ENCODE peak calls at places on chromosomes 5 and 9, in five cellular contexts. W is H1, R is OCI-LY7, Y is gastrocnemius medialis, S is uterus. X is an unnamed sample.

GRCh38 chr5:2751592-2752021 is at the start of gene IRX2:
- DNase-seq in W (peak; percentile 90), R (no peak), Y (peak; percentile 14), S (peak; percentile 23), X (no peak)

GRCh38 chr9:131228988-131229387 is 47.3 kb downstream of the FAM78A start:
- DNase-seq in W (no peak), R (no peak), Y (no peak), S (no peak), X (no peak)

GRCh38 chr9:27801511-27801910 is 228.2 kb upstream of the C9orf72 start:
- DNase-seq in W (no peak), R (no peak), Y (no peak), S (no peak), X (no peak)

GRCh38 chr5:133696782-133697507 is 84.6 kb upstream of the FSTL4 start:
- DNase-seq in W (no peak), R (no peak), Y (no peak), S (no peak), X (no peak)

GRCh38 chr9:34984049-34984448 is 5.5 kb upstream of the DNAJB5 start:
- DNase-seq in W (no peak), R (peak; percentile 61), Y (no peak), S (no peak), X (no peak)

GRCh38 chr9:7894231-7894630 is 94.7 kb upstream of the DMAC1 start:
- DNase-seq in W (no peak), R (no peak), Y (no peak), S (no peak), X (no peak)

GRCh38 chr5:149510136-149510535 is 41.1 kb downstream of the CSNK1A1 start:
- DNase-seq in W (no peak), R (no peak), Y (no peak), S (no peak), X (no peak)

GRCh38 chr5:154058055-154059038 is 19.6 kb downstream of the MFAP3 start:
- DNase-seq in W (no peak), R (peak; percentile 46), Y (no peak), S (no peak), X (no peak)

GRCh38 chr5:4945296-4945695 is 194.8 kb upstream of the ADAMTS16 start:
- DNase-seq in W (no peak), R (no peak), Y (no peak), S (no peak), X (no peak)

GRCh38 chr5:111469293-111469896 is 42.9 kb downstream of the STARD4 start:
- DNase-seq in W (no peak), R (no peak), Y (no peak), S (no peak), X (no peak)

GRCh38 chr5:55037046-55037771 is 13.2 kb downstream of the GZMK start:
- DNase-seq in W (peak; percentile 46), R (peak; percentile 22), Y (no peak), S (no peak), X (no peak)

GRCh38 chr9:21543187-21543586 is 61.1 kb upstream of the IFNE start:
- DNase-seq in W (no peak), R (no peak), Y (no peak), S (no peak), X (no peak)

GRCh38 chr9:23672121-23672520 is 153.9 kb downstream of the ELAVL2 start:
- DNase-seq in W (no peak), R (no peak), Y (no peak), S (no peak), X (no peak)

GRCh38 chr9:281753-282645 is 67.3 kb downstream of the DOCK8 start:
- DNase-seq in W (no peak), R (no peak), Y (no peak), S (no peak), X (no peak)
- H3K36me3 ChIP-seq in W (no peaks in the 10 kb centered on the region), R (peaks cover 99% of the 10 kb centered on the region), Y (no peaks in the 10 kb centered on the region), S (no peaks in the 10 kb centered on the region), X (no peaks in the 10 kb centered on the region)

GRCh38 chr5:56840597-56840996 is 25.2 kb downstream of the MAP3K1 start:
- DNase-seq in W (no peak), R (no peak), Y (no peak), S (no peak), X (no peak)
- H3K36me3 ChIP-seq in W (no peaks in the 10 kb centered on the region), R (peaks cover 11% of the 10 kb centered on the region), Y (no peaks in the 10 kb centered on the region), S (no peaks in the 10 kb centered on the region), X (no peaks in the 10 kb centered on the region)

GRCh38 chr5:177497011-177497296 is 450 bp downstream of the PDLIM7 start:
- DNase-seq in W (peak; percentile 79), R (no peak), Y (no peak), S (no peak), X (no peak)

GRCh38 chr5:177496111-177497010 is 1.0 kb downstream of the PDLIM7 start:
- DNase-seq in W (peak; percentile 83), R (peak; percentile 54), Y (peak; percentile 79), S (peak; percentile 89), X (peak; percentile 86)

GRCh38 chr5:177495243-177496060 is 2.0 kb downstream of the PDLIM7 start:
- DNase-seq in W (peak; percentile 79), R (peak; percentile 16), Y (no peak), S (peak; percentile 85), X (peak; percentile 65)

GRCh38 chr5:177498013-177498847 is 826 bp upstream of the PDLIM7 start:
- DNase-seq in W (no peak), R (no peak), Y (no peak), S (no peak), X (peak; percentile 78)

DNA sequence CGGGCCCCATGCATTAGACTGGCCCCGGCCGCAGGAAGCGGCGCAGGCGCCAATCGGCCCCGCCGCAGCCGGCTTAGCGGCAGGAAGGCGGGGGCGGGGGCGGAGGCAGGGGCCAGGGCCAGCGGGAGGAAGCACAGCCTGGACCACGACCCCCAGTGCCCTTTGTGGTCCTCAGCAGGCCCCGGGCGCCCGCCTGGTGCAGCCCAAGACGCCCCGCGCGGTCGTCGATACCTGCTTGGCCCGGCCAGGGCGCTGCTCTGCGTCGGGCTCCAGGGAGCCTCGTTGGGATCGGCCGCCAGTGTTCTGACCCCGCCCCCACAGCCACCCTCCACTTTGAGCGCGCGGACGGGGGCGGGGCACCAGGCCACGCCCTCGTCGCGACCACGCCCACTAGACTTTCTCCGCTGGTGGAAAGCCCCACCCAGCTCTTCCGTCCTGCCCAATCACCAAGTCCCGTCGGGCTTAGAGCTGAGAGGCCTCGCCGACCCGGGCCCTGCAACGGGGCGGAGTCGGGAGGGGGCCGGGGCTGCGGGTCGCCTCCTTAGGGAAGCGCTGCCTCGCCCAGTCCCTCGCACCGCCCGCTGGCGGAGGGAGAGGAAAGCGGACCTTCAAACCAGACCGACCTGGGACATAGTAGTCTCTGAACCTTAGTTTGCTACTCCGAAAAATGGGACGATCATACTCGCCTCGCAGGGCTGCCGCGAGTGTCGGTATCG is at the start of gene PDLIM7:
- DNase-seq in W (peak; percentile 99), R (peak; percentile 96), Y (peak; percentile 92), S (peak; percentile 97), X (peak; percentile 94)
- H3K36me3 ChIP-seq in W (no peaks in the 10 kb centered on the region), R (peaks cover 6% of the 10 kb centered on the region), Y (no peaks in the 10 kb centered on the region), S (no peaks in the 10 kb centered on the region), X (no peaks in the 10 kb centered on the region)

GRCh38 chr9:137107982-137108381 is 6.6 kb downstream of the DPP7 start:
- DNase-seq in W (no peak), R (no peak), Y (no peak), S (no peak), X (no peak)

GRCh38 chr9:137107312-137107921 is 7.1 kb downstream of the DPP7 start:
- DNase-seq in W (no peak), R (no peak), Y (no peak), S (no peak), X (no peak)

GRCh38 chr9:137108608-137109249 is 5.8 kb downstream of the DPP7 start:
- DNase-seq in W (no peak), R (no peak), Y (no peak), S (no peak), X (no peak)

GRCh38 chr9:137105814-137106661 is 8.5 kb downstream of the DPP7 start:
- DNase-seq in W (no peak), R (no peak), Y (no peak), S (no peak), X (no peak)

DNA sequence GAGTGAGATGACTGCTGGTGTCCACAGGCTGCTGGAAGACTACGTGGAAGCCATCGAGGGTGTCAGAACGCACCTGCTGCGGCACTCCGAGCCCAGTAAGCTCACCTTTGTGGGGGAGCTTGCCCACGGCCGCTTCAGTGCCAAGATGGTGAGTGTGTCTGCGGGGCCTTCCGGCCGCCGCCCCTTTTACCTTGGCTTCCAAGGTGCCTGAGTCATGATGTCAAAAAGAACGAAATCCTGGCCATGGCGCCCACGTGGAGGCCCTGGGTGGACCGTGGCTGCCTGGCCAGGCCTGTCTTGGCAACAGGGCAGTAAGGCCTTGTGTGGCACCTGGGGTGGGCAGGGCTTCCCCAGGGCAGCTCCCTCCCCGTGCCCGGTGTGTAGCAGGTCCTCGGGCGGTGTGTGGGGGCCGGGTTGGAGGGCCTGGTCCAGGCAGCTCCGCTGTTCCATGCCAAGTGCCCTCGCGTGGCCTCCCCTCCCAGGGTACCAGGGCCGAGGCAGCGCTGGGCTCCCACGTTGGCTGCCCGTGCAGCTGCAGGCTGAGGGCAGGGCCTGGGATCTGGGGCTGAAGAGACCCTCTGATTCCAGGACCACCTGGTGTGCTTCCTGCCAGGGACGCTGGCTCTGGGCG is 7.8 kb downstream of the DPP7 start:
- DNase-seq in W (no peak), R (no peak), Y (no peak), S (no peak), X (no peak)
- H3K36me3 ChIP-seq in W (peaks cover 24% of the 10 kb centered on the region), R (peaks cover 95% of the 10 kb centered on the region), Y (peaks cover 90% of the 10 kb centered on the region), S (no peaks in the 10 kb centered on the region), X (no peaks in the 10 kb centered on the region)

GRCh38 chr9:128485414-128485855 is 19.1 kb upstream of the GLE1 start:
- DNase-seq in W (no peak), R (no peak), Y (no peak), S (no peak), X (no peak)

GRCh38 chr9:128481561-128481960 is 23.0 kb upstream of the GLE1 start:
- DNase-seq in W (no peak), R (no peak), Y (no peak), S (no peak), X (no peak)

GRCh38 chr9:128484686-128485413 is 19.7 kb upstream of the GLE1 start:
- DNase-seq in W (no peak), R (no peak), Y (no peak), S (no peak), X (no peak)

GRCh38 chr9:128482186-128482585 is 22.3 kb upstream of the GLE1 start:
- DNase-seq in W (no peak), R (no peak), Y (no peak), S (no peak), X (no peak)

DNA sequence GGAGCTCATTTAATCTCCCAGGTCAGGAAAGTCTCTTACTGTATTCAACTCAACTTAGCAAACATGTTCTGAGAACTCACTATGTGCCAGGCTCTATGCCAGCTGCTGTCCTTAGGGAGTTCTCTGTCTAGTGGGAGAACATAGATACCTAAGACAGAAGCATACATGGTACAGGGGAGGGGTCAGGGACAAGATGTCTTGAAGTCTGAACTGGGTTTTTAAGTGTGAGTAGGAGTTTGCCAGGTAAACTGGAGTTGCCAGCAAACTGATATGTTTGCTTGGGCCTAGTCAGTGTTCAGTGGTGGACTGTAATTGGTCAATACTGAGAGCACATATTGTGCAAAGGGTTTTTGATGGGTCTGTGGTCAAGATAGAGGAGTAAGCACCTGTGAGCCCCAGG is 18.3 kb upstream of the GLE1 start:
- DNase-seq in W (no peak), R (no peak), Y (no peak), S (no peak), X (no peak)
- H3K36me3 ChIP-seq in W (no peaks in the 10 kb centered on the region), R (peaks cover 89% of the 10 kb centered on the region), Y (peaks cover 11% of the 10 kb centered on the region), S (no peaks in the 10 kb centered on the region), X (no peaks in the 10 kb centered on the region)

GRCh38 chr9:137774775-137775386 is 102.7 kb upstream of the CACNA1B start:
- DNase-seq in W (no peak), R (no peak), Y (no peak), S (no peak), X (no peak)
- H3K36me3 ChIP-seq in W (peaks cover 26% of the 10 kb centered on the region), R (peaks cover 96% of the 10 kb centered on the region), Y (peaks cover 58% of the 10 kb centered on the region), S (no peaks in the 10 kb centered on the region), X (no peaks in the 10 kb centered on the region)